ENCODE peak calls at places on chromosome 18, in four cellular contexts. U, D, R and E are unnamed samples.

GRCh38 chr18:59742325-59743111 is 45.3 kb upstream of the CCBE1 start:
- DNase-seq in R (no peak), U (peak; percentile 84), D (no peak), E (peak; percentile 75)

GRCh38 chr18:5538541-5538940 is 5.3 kb downstream of the EPB41L3 start:
- DNase-seq in R (no peak), D (no peak), U (no peak), E (no peak)

GRCh38 chr18:51236225-51236624 is 38.7 kb upstream of the MEX3C start:
- DNase-seq in D (no peak), U (peak; percentile 87), R (no peak), E (peak; percentile 41)

GRCh38 chr18:452801-453200 is 47.7 kb downstream of the COLEC12 start:
- DNase-seq in U (no peak), D (no peak), R (no peak), E (peak; percentile 86)

GRCh38 chr18:56538756-56539155 is 99.6 kb downstream of the TXNL1 start:
- DNase-seq in R (no peak), D (no peak), U (peak; percentile 77), E (peak; percentile 69)

GRCh38 chr18:27428716-27429475 is 243.8 kb upstream of the CHST9 start:
- DNase-seq in U (peak; percentile 14), R (no peak), D (no peak), E (no peak)

GRCh38 chr18:9835796-9836195 is 50.0 kb upstream of the TXNDC2 start:
- DNase-seq in U (peak; percentile 40), R (no peak), D (no peak), E (no peak)

GRCh38 chr18:3281456-3282400 is 19.8 kb downstream of the MYL12B start:
- DNase-seq in U (peak; percentile 72), R (no peak), D (no peak), E (peak; percentile 87)

GRCh38 chr18:22539045-22539444 is 121.3 kb upstream of the CTAGE1 start:
- DNase-seq in R (no peak), D (peak; percentile 84), U (no peak), E (peak; percentile 85)

GRCh38 chr18:78242307-78242643 is 737.3 kb upstream of the SALL3 start:
- DNase-seq in D (peak; percentile 70), R (peak; percentile 11), U (no peak), E (no peak)

GRCh38 chr18:70417847-70418246 is 129.0 kb downstream of the SOCS6 start:
- DNase-seq in D (no peak), U (no peak), R (no peak), E (no peak)

GRCh38 chr18:43322133-43322532 is 44.8 kb upstream of the SYT4 start:
- DNase-seq in D (no peak), U (no peak), R (no peak), E (no peak)

GRCh38 chr18:46469186-46469915 is 187.7 kb downstream of the LOXHD1 start:
- DNase-seq in R (no peak), U (peak; percentile 23), D (no peak), E (no peak)

GRCh38 chr18:77765468-77765867 is 515.8 kb downstream of the GALR1 start:
- DNase-seq in D (no peak), R (peak; percentile 12), U (peak; percentile 0), E (peak; percentile 6)

GRCh38 chr18:21433436-21433835 is 167.1 kb downstream of the ESCO1 start:
- DNase-seq in D (no peak), R (no peak), U (no peak), E (peak; percentile 50)

GRCh38 chr18:45221363-45221762 is 393.9 kb upstream of the SLC14A2 start:
- DNase-seq in D (no peak), U (peak; percentile 74), R (no peak), E (peak; percentile 84)

GRCh38 chr18:58495634-58496033 is 133.3 kb downstream of the ALPK2 start:
- DNase-seq in R (no peak), D (no peak), U (no peak), E (peak; percentile 10)

GRCh38 chr18:10329116-10329515 is 125.3 kb upstream of the APCDD1 start:
- DNase-seq in D (no peak), R (no peak), U (peak; percentile 44), E (peak; percentile 41)

GRCh38 chr18:63892544-63892943 is 5.0 kb downstream of the SERPINB2 start:
- DNase-seq in R (no peak), D (no peak), U (no peak), E (peak; percentile 20)

GRCh38 chr18:59706499-59706898 is 9.3 kb upstream of the CCBE1 start:
- DNase-seq in U (no peak), R (no peak), D (no peak), E (no peak)

GRCh38 chr18:3857544-3857943 is 407.6 kb downstream of the TGIF1 start:
- DNase-seq in U (peak; percentile 16), R (no peak), D (no peak), E (peak; percentile 90)

GRCh38 chr18:2881490-2882195 is 34.8 kb downstream of the EMILIN2 start:
- DNase-seq in R (peak; percentile 43), D (peak; percentile 84), U (peak; percentile 85), E (peak; percentile 93)

GRCh38 chr18:42271656-42272355 is 316.8 kb downstream of the PIK3C3 start:
- DNase-seq in D (no peak), U (no peak), R (no peak), E (no peak)

GRCh38 chr18:3810271-3810670 is 360.3 kb downstream of the TGIF1 start:
- DNase-seq in D (no peak), R (no peak), U (peak; percentile 22), E (peak; percentile 36)

GRCh38 chr18:74596959-74597661 is 560 bp upstream of the ZNF407 start:
- DNase-seq in U (peak; percentile 77), R (peak; percentile 76), D (peak; percentile 79), E (peak; percentile 62)

GRCh38 chr18:11259421-11259820 is 110.1 kb upstream of the PIEZO2 start:
- DNase-seq in D (peak; percentile 76), R (peak; percentile 19), U (no peak), E (no peak)

GRCh38 chr18:21672868-21673267 is 31.7 kb downstream of the ABHD3 start:
- DNase-seq in D (no peak), U (peak; percentile 73), R (peak; percentile 45), E (peak; percentile 62)

GRCh38 chr18:12326711-12327460 is 18.8 kb downstream of the TUBB6 start:
- DNase-seq in R (no peak), U (no peak), D (peak; percentile 54), E (no peak)

GRCh38 chr18:63307555-63308200 is 11.9 kb downstream of the BCL2 start:
- DNase-seq in U (peak; percentile 22), D (no peak), R (no peak), E (peak; percentile 6)

GRCh38 chr18:3264362-3264761 is 2.4 kb downstream of the MYL12B start:
- DNase-seq in U (no peak), R (peak; percentile 35), D (no peak), E (peak; percentile 44)

GRCh38 chr18:45167109-45167551 is 448.1 kb upstream of the SLC14A2 start:
- DNase-seq in R (peak; percentile 29), D (no peak), U (peak; percentile 69), E (peak; percentile 88)

GRCh38 chr18:4360221-4360715 is 94.8 kb downstream of the DLGAP1 start:
- DNase-seq in D (no peak), U (no peak), R (no peak), E (no peak)

GRCh38 chr18:11115268-11115667 is 34.1 kb downstream of the PIEZO2 start:
- DNase-seq in R (no peak), D (no peak), U (peak; percentile 37), E (no peak)

GRCh38 chr18:13254971-13255927 is 36.7 kb downstream of the LDLRAD4 start:
- DNase-seq in U (no peak), D (no peak), R (no peak), E (no peak)

GRCh38 chr18:2824865-2825264 is 21.9 kb upstream of the EMILIN2 start:
- DNase-seq in U (no peak), D (no peak), R (no peak), E (no peak)

GRCh38 chr18:43970656-43971055 is 693.4 kb upstream of the SYT4 start:
- DNase-seq in D (no peak), R (no peak), U (peak; percentile 30), E (peak; percentile 38)

GRCh38 chr18:11511434-11512095 is 97.8 kb upstream of the SLC35G4 start:
- DNase-seq in R (no peak), D (no peak), U (no peak), E (no peak)

GRCh38 chr18:51614033-51614432 is 416.6 kb upstream of the MEX3C start:
- DNase-seq in R (no peak), U (peak; percentile 87), D (no peak), E (peak; percentile 1)

GRCh38 chr18:27400001-27400400 is 214.9 kb upstream of the CHST9 start:
- DNase-seq in R (no peak), D (no peak), U (no peak), E (no peak)

GRCh38 chr18:25557006-25557405 is 205.0 kb upstream of the ZNF521 start:
- DNase-seq in D (no peak), R (no peak), U (no peak), E (no peak)
- H3K4me3 ChIP-seq in D (no peak overlapping the region), R (no peak overlapping the region), U (no peak overlapping the region), E (no peak overlapping the region)

GRCh38 chr18:55317832-55318231 is 270.2 kb downstream of the TCF4 start:
- DNase-seq in D (no peak), U (no peak), R (no peak), E (peak; percentile 38)

GRCh38 chr18:55320399-55321255 is 267.4 kb downstream of the TCF4 start:
- DNase-seq in U (peak; percentile 62), R (no peak), D (no peak), E (peak; percentile 60)

GRCh38 chr18:55321268-55322175 is 266.5 kb downstream of the TCF4 start:
- DNase-seq in D (peak; percentile 91), U (peak; percentile 93), R (peak; percentile 87), E (peak; percentile 93)

GRCh38 chr18:55318864-55319516 is 269.0 kb downstream of the TCF4 start:
- DNase-seq in R (no peak), D (no peak), U (peak; percentile 74), E (peak; percentile 73)

DNA sequence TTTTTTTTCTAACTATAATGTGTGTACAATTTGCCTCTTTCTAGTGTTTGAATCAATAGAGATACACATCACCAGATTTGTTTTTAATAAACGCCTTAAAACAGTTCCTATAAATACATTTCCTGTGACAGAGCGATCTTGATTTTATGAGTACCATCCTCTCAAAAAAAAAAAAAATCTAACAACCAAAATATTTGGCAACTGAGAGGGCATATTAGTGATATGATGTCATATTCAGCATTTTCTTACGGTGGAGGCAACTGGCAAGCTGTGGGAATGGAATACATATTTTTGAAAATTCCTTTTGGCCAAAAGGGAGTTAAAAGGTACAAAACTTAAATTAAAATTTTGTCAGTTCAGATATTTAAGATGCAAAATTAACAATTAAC is 268.5 kb downstream of the TCF4 start:
- DNase-seq in U (peak; percentile 76), D (no peak), R (no peak), E (peak; percentile 69)
- TF ChIP-seq CTCF in U (no peak), D (no peak), R (no peak), E (no peak)

GRCh38 chr18:76144844-76145243 is 350.2 kb downstream of the ZNF516 start:
- DNase-seq in R (no peak), U (no peak), D (no peak), E (no peak)
- H3K4me3 ChIP-seq in R (no peak overlapping the region), U (no peak overlapping the region), D (no peak overlapping the region), E (no peak overlapping the region)

GRCh38 chr18:23845988-23846630 is 156.9 kb downstream of the LAMA3 start:
- DNase-seq in R (no peak), U (no peak), D (no peak), E (no peak)

GRCh38 chr18:23847321-23847986 is 158.2 kb downstream of the LAMA3 start:
- DNase-seq in D (no peak), U (no peak), R (no peak), E (no peak)

GRCh38 chr18:23851470-23852002 is 162.3 kb downstream of the LAMA3 start:
- DNase-seq in D (no peak), U (no peak), R (no peak), E (no peak)

GRCh38 chr18:23850215-23850614 is 161.0 kb downstream of the LAMA3 start:
- DNase-seq in D (no peak), U (no peak), R (no peak), E (no peak)

GRCh38 chr18:23849141-23849540 is 159.9 kb downstream of the LAMA3 start:
- DNase-seq in R (no peak), U (no peak), D (no peak), E (no peak)
- TF ChIP-seq CTCF in R (no peak), U (no peak), D (no peak), E (no peak)